ENCODE peak calls at places on chromosome 3, in nine cellular contexts. One of them, this sample, is unnamed.

GRCh38 chr3:113151475-113152031 is 59.8 kb upstream of the BOC start:
- DNase-seq in GM03348: no peak
- DNase-seq in NAMALWA: no peak
- DNase-seq in NCI-H2107: peak
- DNase-seq in dermis blood vessel endothelial cell: no peak
- DNase-seq in keratinocyte: no peak
- DNase-seq in activated T-helper 1 cell treated with anti-CD3 and anti-CD28 coated beads, Interleukin-12 subunit alpha, Interleukin-12 subunit beta, Interleukin-2, Interleukin-4 antibody, amounts not matched to agents 30 ng/mL and 10 ng/mL and 1 ng/mL, durations not matched to agents 14 hours and 24 hours and 36 hours: no peak
- DNase-seq in NCI-H510A treated with DMSO at 0.1 percent for 48 hours: peak
- DNase-seq in activated CD4-positive, alpha-beta T cell treated with anti-CD3 and anti-CD28 coated beads, Interleukin-2, amount 50 U/mL, for 24 hours: no peak
- DNase-seq in this sample: no peak

GRCh38 chr3:23094412-23094811 is 108.7 kb upstream of the UBE2E2 start:
- DNase-seq in GM03348: no peak
- DNase-seq in NCI-H510A treated with DMSO at 0.1 percent for 48 hours: no peak
- DNase-seq in keratinocyte: no peak
- DNase-seq in activated T-helper 1 cell treated with anti-CD3 and anti-CD28 coated beads, Interleukin-12 subunit alpha, Interleukin-12 subunit beta, Interleukin-2, Interleukin-4 antibody, amounts not matched to agents 30 ng/mL and 10 ng/mL and 1 ng/mL, durations not matched to agents 14 hours and 24 hours and 36 hours: no peak
- DNase-seq in activated CD4-positive, alpha-beta T cell treated with anti-CD3 and anti-CD28 coated beads, Interleukin-2, amount 50 U/mL, for 24 hours: no peak
- DNase-seq in dermis blood vessel endothelial cell: no peak
- DNase-seq in NCI-H2107: no peak
- DNase-seq in NAMALWA: no peak
- DNase-seq in this sample: no peak

GRCh38 chr3:121481116-121481895 is 64.5 kb downstream of the POLQ start:
- DNase-seq in activated T-helper 1 cell treated with anti-CD3 and anti-CD28 coated beads, Interleukin-12 subunit alpha, Interleukin-12 subunit beta, Interleukin-2, Interleukin-4 antibody, amounts not matched to agents 30 ng/mL and 10 ng/mL and 1 ng/mL, durations not matched to agents 14 hours and 24 hours and 36 hours: no peak
- DNase-seq in NAMALWA: no peak
- DNase-seq in NCI-H2107: no peak
- DNase-seq in keratinocyte: no peak
- DNase-seq in activated CD4-positive, alpha-beta T cell treated with anti-CD3 and anti-CD28 coated beads, Interleukin-2, amount 50 U/mL, for 24 hours: no peak
- DNase-seq in GM03348: no peak
- DNase-seq in dermis blood vessel endothelial cell: no peak
- DNase-seq in NCI-H510A treated with DMSO at 0.1 percent for 48 hours: no peak
- DNase-seq in this sample: peak

GRCh38 chr3:101936419-101937331 is 87.4 kb downstream of the NFKBIZ start:
- DNase-seq in activated CD4-positive, alpha-beta T cell treated with anti-CD3 and anti-CD28 coated beads, Interleukin-2, amount 50 U/mL, for 24 hours: peak
- DNase-seq in NCI-H510A treated with DMSO at 0.1 percent for 48 hours: no peak
- DNase-seq in NCI-H2107: no peak
- DNase-seq in GM03348: peak
- DNase-seq in keratinocyte: no peak
- DNase-seq in dermis blood vessel endothelial cell: peak
- DNase-seq in NAMALWA: peak
- DNase-seq in activated T-helper 1 cell treated with anti-CD3 and anti-CD28 coated beads, Interleukin-12 subunit alpha, Interleukin-12 subunit beta, Interleukin-2, Interleukin-4 antibody, amounts not matched to agents 30 ng/mL and 10 ng/mL and 1 ng/mL, durations not matched to agents 14 hours and 24 hours and 36 hours: peak
- DNase-seq in this sample: peak

GRCh38 chr3:53202331-53203015 is 41.5 kb downstream of the PRKCD start:
- DNase-seq in NCI-H510A treated with DMSO at 0.1 percent for 48 hours: peak
- DNase-seq in activated T-helper 1 cell treated with anti-CD3 and anti-CD28 coated beads, Interleukin-12 subunit alpha, Interleukin-12 subunit beta, Interleukin-2, Interleukin-4 antibody, amounts not matched to agents 30 ng/mL and 10 ng/mL and 1 ng/mL, durations not matched to agents 14 hours and 24 hours and 36 hours: no peak
- DNase-seq in activated CD4-positive, alpha-beta T cell treated with anti-CD3 and anti-CD28 coated beads, Interleukin-2, amount 50 U/mL, for 24 hours: no peak
- DNase-seq in NAMALWA: no peak
- DNase-seq in GM03348: no peak
- DNase-seq in keratinocyte: no peak
- DNase-seq in NCI-H2107: peak
- DNase-seq in dermis blood vessel endothelial cell: no peak
- DNase-seq in this sample: no peak

GRCh38 chr3:138686771-138687221 is 78.2 kb downstream of the FAIM start:
- DNase-seq in NCI-H2107: no peak
- DNase-seq in NCI-H510A treated with DMSO at 0.1 percent for 48 hours: peak
- DNase-seq in activated CD4-positive, alpha-beta T cell treated with anti-CD3 and anti-CD28 coated beads, Interleukin-2, amount 50 U/mL, for 24 hours: no peak
- DNase-seq in GM03348: peak
- DNase-seq in activated T-helper 1 cell treated with anti-CD3 and anti-CD28 coated beads, Interleukin-12 subunit alpha, Interleukin-12 subunit beta, Interleukin-2, Interleukin-4 antibody, amounts not matched to agents 30 ng/mL and 10 ng/mL and 1 ng/mL, durations not matched to agents 14 hours and 24 hours and 36 hours: no peak
- DNase-seq in NAMALWA: peak
- DNase-seq in dermis blood vessel endothelial cell: no peak
- DNase-seq in keratinocyte: no peak
- DNase-seq in this sample: peak

GRCh38 chr3:185926445-185926844 is 11.4 kb downstream of the TRA2B start:
- DNase-seq in activated CD4-positive, alpha-beta T cell treated with anti-CD3 and anti-CD28 coated beads, Interleukin-2, amount 50 U/mL, for 24 hours: no peak
- DNase-seq in activated T-helper 1 cell treated with anti-CD3 and anti-CD28 coated beads, Interleukin-12 subunit alpha, Interleukin-12 subunit beta, Interleukin-2, Interleukin-4 antibody, amounts not matched to agents 30 ng/mL and 10 ng/mL and 1 ng/mL, durations not matched to agents 14 hours and 24 hours and 36 hours: no peak
- DNase-seq in keratinocyte: no peak
- DNase-seq in NAMALWA: no peak
- DNase-seq in NCI-H2107: no peak
- DNase-seq in NCI-H510A treated with DMSO at 0.1 percent for 48 hours: no peak
- DNase-seq in dermis blood vessel endothelial cell: no peak
- DNase-seq in GM03348: no peak
- DNase-seq in this sample: no peak

GRCh38 chr3:15892828-15893227 is 95.0 kb upstream of the ANKRD28 start:
- DNase-seq in dermis blood vessel endothelial cell: no peak
- DNase-seq in NCI-H510A treated with DMSO at 0.1 percent for 48 hours: no peak
- DNase-seq in GM03348: no peak
- DNase-seq in keratinocyte: no peak
- DNase-seq in NAMALWA: no peak
- DNase-seq in NCI-H2107: no peak
- DNase-seq in activated CD4-positive, alpha-beta T cell treated with anti-CD3 and anti-CD28 coated beads, Interleukin-2, amount 50 U/mL, for 24 hours: no peak
- DNase-seq in activated T-helper 1 cell treated with anti-CD3 and anti-CD28 coated beads, Interleukin-12 subunit alpha, Interleukin-12 subunit beta, Interleukin-2, Interleukin-4 antibody, amounts not matched to agents 30 ng/mL and 10 ng/mL and 1 ng/mL, durations not matched to agents 14 hours and 24 hours and 36 hours: no peak
- DNase-seq in this sample: peak

GRCh38 chr3:76083992-76084391 is 298.6 kb upstream of the ZNF717 start:
- DNase-seq in activated CD4-positive, alpha-beta T cell treated with anti-CD3 and anti-CD28 coated beads, Interleukin-2, amount 50 U/mL, for 24 hours: no peak
- DNase-seq in dermis blood vessel endothelial cell: no peak
- DNase-seq in NCI-H510A treated with DMSO at 0.1 percent for 48 hours: no peak
- DNase-seq in activated T-helper 1 cell treated with anti-CD3 and anti-CD28 coated beads, Interleukin-12 subunit alpha, Interleukin-12 subunit beta, Interleukin-2, Interleukin-4 antibody, amounts not matched to agents 30 ng/mL and 10 ng/mL and 1 ng/mL, durations not matched to agents 14 hours and 24 hours and 36 hours: no peak
- DNase-seq in NCI-H2107: no peak
- DNase-seq in GM03348: no peak
- DNase-seq in NAMALWA: no peak
- DNase-seq in keratinocyte: no peak
- DNase-seq in this sample: no peak

GRCh38 chr3:138678086-138678485 is 69.5 kb downstream of the FAIM start:
- DNase-seq in activated CD4-positive, alpha-beta T cell treated with anti-CD3 and anti-CD28 coated beads, Interleukin-2, amount 50 U/mL, for 24 hours: no peak
- DNase-seq in NCI-H2107: no peak
- DNase-seq in NAMALWA: no peak
- DNase-seq in NCI-H510A treated with DMSO at 0.1 percent for 48 hours: no peak
- DNase-seq in GM03348: no peak
- DNase-seq in keratinocyte: no peak
- DNase-seq in activated T-helper 1 cell treated with anti-CD3 and anti-CD28 coated beads, Interleukin-12 subunit alpha, Interleukin-12 subunit beta, Interleukin-2, Interleukin-4 antibody, amounts not matched to agents 30 ng/mL and 10 ng/mL and 1 ng/mL, durations not matched to agents 14 hours and 24 hours and 36 hours: no peak
- DNase-seq in dermis blood vessel endothelial cell: no peak
- DNase-seq in this sample: no peak